ENCODE peak calls at places on chromosome 12, in five cellular contexts. H, W, P, V and Z are unnamed samples.

GRCh38 chr12:64116969-64117368 is 105.1 kb downstream of the KICS2 start:
- DNase-seq in H (no peak), W (no peak), P (no peak), V (no peak), Z (no peak)

GRCh38 chr12:27931390-27931789 is 41.1 kb downstream of the PTHLH start:
- DNase-seq in H (no peak), W (no peak), P (no peak), V (no peak), Z (no peak)

GRCh38 chr12:29609431-29610215 is 112.1 kb upstream of the OVCH1 start:
- DNase-seq in H (no peak), W (no peak), P (no peak), V (no peak), Z (no peak)

GRCh38 chr12:70983692-70984091 is 63.2 kb upstream of the PTPRR start:
- DNase-seq in H (no peak), W (no peak), P (no peak), V (no peak), Z (no peak)

GRCh38 chr12:105369014-105369413 is 38.5 kb downstream of the C12orf75 start:
- DNase-seq in H (no peak), W (no peak), P (no peak), V (no peak), Z (no peak)

GRCh38 chr12:26121841-26122680 is 2.8 kb downstream of the BHLHE41 start:
- DNase-seq in H (no peak), W (peak), P (no peak), V (peak), Z (peak)

GRCh38 chr12:6927999-6928702 is 392 bp downstream of the ATN1 start:
- DNase-seq in H (no peak), W (peak), P (no peak), V (peak), Z (no peak)

GRCh38 chr12:18431776-18432175 is 170.5 kb downstream of the PIK3C2G start:
- DNase-seq in H (no peak), W (no peak), P (no peak), V (no peak), Z (no peak)

GRCh38 chr12:106582661-106583577 is at the start of gene RFX4:
- DNase-seq in H (no peak), W (no peak), P (no peak), V (no peak), Z (peak)

GRCh38 chr12:79911889-79912656 is 22.8 kb downstream of the PPP1R12A start:
- DNase-seq in H (no peak), W (no peak), P (no peak), V (no peak), Z (no peak)

GRCh38 chr12:12718382-12718761 is 1.2 kb downstream of the CDKN1B start:
- DNase-seq in H (no peak), W (no peak), P (no peak), V (no peak), Z (no peak)

GRCh38 chr12:55072093-55072492 is 52.3 kb downstream of the NEUROD4 start:
- DNase-seq in H (peak), W (peak), P (peak), V (peak), Z (no peak)
- TF ChIP-seq CTCF in H (peak), W (peak), P (peak), V (no peak), Z (peak)

GRCh38 chr12:51377099-51377984 is 13.9 kb downstream of the GALNT6 start:
- DNase-seq in H (no peak), W (no peak), P (no peak), V (no peak), Z (no peak)
- TF ChIP-seq CTCF in H (no peak), W (no peak), P (no peak), V (no peak), Z (no peak)

DNA sequence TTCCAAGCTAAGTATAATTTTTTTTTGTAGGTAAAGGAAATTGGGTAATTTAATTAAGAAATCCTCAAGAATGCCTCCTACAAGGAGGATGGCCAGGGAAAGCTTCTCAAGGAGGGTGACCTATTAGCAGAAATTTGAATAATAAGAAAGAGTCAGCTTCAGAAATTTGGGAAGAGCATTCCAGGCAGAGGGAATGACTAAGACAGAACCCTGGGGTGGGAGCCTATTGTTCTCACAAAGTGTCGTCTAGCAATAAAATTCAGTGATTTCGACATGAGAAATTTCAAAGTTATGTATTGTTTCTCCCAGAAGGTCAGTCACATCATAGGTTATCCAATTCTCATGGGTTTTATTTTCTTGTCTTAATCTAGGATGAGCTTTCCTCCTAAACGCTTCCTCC is 1168.4 kb downstream of the AACS start:
- DNase-seq in H (no peak), W (no peak), P (no peak), V (no peak), Z (no peak)
- TF ChIP-seq CTCF in H (no peak), W (no peak), P (no peak), V (no peak), Z (no peak)

DNA sequence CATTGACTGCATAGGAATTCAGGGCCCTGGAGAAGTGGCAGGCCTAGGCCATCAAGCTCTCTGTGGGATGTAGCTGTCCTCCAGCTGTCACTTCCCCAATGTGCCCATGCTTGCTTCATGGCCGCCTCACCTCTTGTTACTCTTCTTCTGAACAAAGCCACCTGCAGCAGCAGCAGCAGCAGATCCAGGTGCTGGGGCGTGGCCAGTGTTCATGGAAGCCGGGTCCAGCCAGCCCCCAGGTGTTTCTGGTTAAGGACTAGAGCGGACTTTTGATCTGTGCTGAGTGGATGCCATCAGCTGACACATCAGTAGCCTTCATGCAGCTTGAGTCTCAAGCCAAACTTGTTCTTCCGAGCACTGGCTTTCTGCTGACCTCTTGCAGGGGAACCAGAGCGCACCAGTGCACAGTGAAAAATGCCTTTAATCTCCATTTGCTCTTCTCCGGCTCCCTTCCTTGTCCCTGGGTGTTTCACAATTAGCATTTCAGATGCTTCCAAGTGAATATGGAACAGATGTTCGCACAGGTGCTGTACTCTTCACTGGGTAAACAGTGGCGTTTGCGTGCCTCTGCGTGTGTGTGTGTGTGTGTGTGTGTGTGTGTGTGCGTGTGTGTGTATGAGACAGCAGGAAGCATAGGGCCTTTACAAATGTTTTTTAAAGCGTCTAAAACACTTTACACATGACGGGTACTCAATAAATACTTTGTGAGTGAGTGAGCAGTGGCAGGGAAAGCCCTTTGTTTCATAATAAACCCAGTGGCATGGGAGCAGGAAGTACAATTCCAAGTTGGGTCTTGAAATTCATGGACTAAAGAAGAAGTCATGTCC is 20.1 kb downstream of the TPCN1 start:
- DNase-seq in H (no peak), W (no peak), P (no peak), V (no peak), Z (no peak)
- TF ChIP-seq CTCF in H (no peak), W (no peak), P (no peak), V (no peak), Z (no peak)

DNA sequence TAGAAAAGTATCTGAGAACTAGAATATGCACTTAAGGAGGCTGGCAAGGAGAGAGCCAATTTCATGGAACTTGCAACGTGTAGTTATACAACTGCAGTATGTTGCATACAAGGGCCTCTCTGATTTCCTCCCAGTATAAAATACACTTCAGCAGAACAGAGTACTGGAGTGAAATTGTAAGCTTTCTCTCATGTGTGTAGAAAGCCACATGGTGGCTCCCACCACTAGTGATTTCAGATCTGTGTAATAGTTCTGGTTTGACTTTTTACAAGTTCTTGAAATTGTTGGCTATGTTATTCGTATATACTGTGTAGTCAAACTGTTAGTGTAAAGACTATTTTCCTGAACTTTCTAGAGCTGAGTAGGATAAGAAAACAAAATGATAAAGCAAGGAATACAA is 16.4 kb upstream of the LMO3 start:
- DNase-seq in H (no peak), W (no peak), P (no peak), V (no peak), Z (no peak)
- TF ChIP-seq CTCF in H (no peak), W (no peak), P (no peak), V (no peak), Z (no peak)

GRCh38 chr12:109934026-109934425 is 34.0 kb downstream of the TCHP start:
- DNase-seq in H (no peak), W (no peak), P (no peak), V (no peak), Z (no peak)
- TF ChIP-seq CTCF in H (no peak), W (peak), P (peak), V (no peak), Z (peak)

GRCh38 chr12:82708507-82708906 is 21.8 kb downstream of the TMTC2 start:
- DNase-seq in H (no peak), W (no peak), P (no peak), V (no peak), Z (no peak)
- TF ChIP-seq CTCF in H (no peak), W (no peak), P (no peak), V (no peak), Z (no peak)

GRCh38 chr12:59446156-59446555 is 149.7 kb upstream of the SLC16A7 start:
- DNase-seq in H (no peak), W (no peak), P (no peak), V (no peak), Z (no peak)

DNA sequence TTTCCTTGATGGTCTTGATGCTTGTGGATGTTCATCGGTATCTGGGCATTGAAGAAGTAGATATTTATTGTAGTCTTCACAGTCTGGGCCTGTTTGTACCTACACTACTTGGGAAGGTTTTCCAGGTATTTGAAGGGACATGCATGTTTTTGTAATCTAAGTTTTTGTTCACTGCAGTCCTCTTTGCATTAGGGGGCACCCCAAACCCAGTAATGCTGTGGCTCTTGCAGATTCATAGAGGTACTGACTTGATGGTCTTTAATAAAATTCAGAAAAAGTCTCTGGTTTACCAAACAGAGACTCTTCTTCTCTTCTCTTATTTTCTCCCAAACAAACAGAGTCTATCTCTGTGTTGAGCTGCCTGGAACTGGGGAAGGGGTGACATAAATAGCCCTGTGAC is 150.9 kb upstream of the SLC16A7 start:
- DNase-seq in H (peak), W (no peak), P (no peak), V (no peak), Z (no peak)
- TF ChIP-seq CTCF in H (peak), W (peak), P (no peak), V (no peak), Z (no peak)